ENCODE peak calls at places on chromosome 4, in four cellular contexts. One of them, this sample, is unnamed.

GRCh38 chr4:169268951-169269781 is 1.6 kb downstream of the SH3RF1 start:
- DNase-seq in endothelial cell of umbilical vein: peak
- DNase-seq in K562: no peak
- DNase-seq in GM12878: no peak
- DNase-seq in this sample: peak

GRCh38 chr4:150302553-150302952 is 224.3 kb downstream of the DCLK2 start:
- DNase-seq in endothelial cell of umbilical vein: peak
- DNase-seq in K562: peak
- DNase-seq in GM12878: no peak
- DNase-seq in this sample: peak

GRCh38 chr4:24843121-24843520 is 47.7 kb downstream of the SOD3 start:
- DNase-seq in endothelial cell of umbilical vein: peak
- DNase-seq in K562: no peak
- DNase-seq in GM12878: no peak
- DNase-seq in this sample: no peak

GRCh38 chr4:3232001-3232400 is 17.0 kb upstream of the MSANTD1 start:
- DNase-seq in endothelial cell of umbilical vein: no peak
- DNase-seq in K562: no peak
- DNase-seq in GM12878: no peak
- DNase-seq in this sample: no peak

GRCh38 chr4:163448541-163449203 is 24.9 kb downstream of the TKTL2 start:
- DNase-seq in endothelial cell of umbilical vein: no peak
- DNase-seq in K562: no peak
- DNase-seq in GM12878: no peak
- DNase-seq in this sample: peak

GRCh38 chr4:1178300-1179088 is 6.1 kb upstream of the SPON2 start:
- DNase-seq in endothelial cell of umbilical vein: no peak
- DNase-seq in K562: no peak
- DNase-seq in GM12878: no peak
- DNase-seq in this sample: peak

GRCh38 chr4:25993564-25994185 is 79.7 kb downstream of the SMIM20 start:
- DNase-seq in endothelial cell of umbilical vein: no peak
- DNase-seq in K562: peak
- DNase-seq in GM12878: no peak
- DNase-seq in this sample: no peak

GRCh38 chr4:119172223-119172622 is 36.6 kb downstream of the MYOZ2 start:
- DNase-seq in endothelial cell of umbilical vein: no peak
- DNase-seq in K562: no peak
- DNase-seq in GM12878: no peak
- DNase-seq in this sample: peak

GRCh38 chr4:1366371-1367229 is 19.6 kb downstream of the UVSSA start:
- DNase-seq in endothelial cell of umbilical vein: no peak
- DNase-seq in K562: no peak
- DNase-seq in GM12878: no peak
- DNase-seq in this sample: no peak

GRCh38 chr4:127138586-127138985 is 494.2 kb upstream of the INTU start:
- DNase-seq in endothelial cell of umbilical vein: no peak
- DNase-seq in K562: no peak
- DNase-seq in GM12878: no peak
- DNase-seq in this sample: no peak

GRCh38 chr4:87633239-87633638 is 16.8 kb upstream of the DMP1 start:
- DNase-seq in endothelial cell of umbilical vein: peak
- DNase-seq in K562: peak
- DNase-seq in GM12878: no peak
- DNase-seq in this sample: peak

GRCh38 chr4:165838575-165838974 is 34.5 kb upstream of the TLL1 start:
- DNase-seq in endothelial cell of umbilical vein: peak
- DNase-seq in K562: no peak
- DNase-seq in GM12878: no peak
- DNase-seq in this sample: no peak

GRCh38 chr4:3302786-3303444 is 10.1 kb downstream of the RGS12 start:
- DNase-seq in endothelial cell of umbilical vein: no peak
- DNase-seq in K562: no peak
- DNase-seq in GM12878: no peak
- DNase-seq in this sample: no peak

GRCh38 chr4:164177753-164178152 is 576.2 kb upstream of the SMIM31 start:
- DNase-seq in endothelial cell of umbilical vein: no peak
- DNase-seq in K562: no peak
- DNase-seq in GM12878: no peak
- DNase-seq in this sample: no peak

GRCh38 chr4:98514930-98515809 is 143.2 kb downstream of the TSPAN5 start:
- DNase-seq in endothelial cell of umbilical vein: no peak
- DNase-seq in K562: peak
- DNase-seq in GM12878: no peak
- DNase-seq in this sample: peak

GRCh38 chr4:1537410-1538095 is 131.3 kb upstream of the NKX1-1 start:
- DNase-seq in endothelial cell of umbilical vein: no peak
- DNase-seq in K562: no peak
- DNase-seq in GM12878: no peak
- DNase-seq in this sample: no peak

GRCh38 chr4:167688660-167689142 is 403.6 kb upstream of the ANXA10 start:
- DNase-seq in endothelial cell of umbilical vein: no peak
- DNase-seq in K562: no peak
- DNase-seq in GM12878: no peak
- DNase-seq in this sample: no peak

GRCh38 chr4:39576268-39576667 is 49.0 kb upstream of the UGDH start:
- DNase-seq in endothelial cell of umbilical vein: no peak
- DNase-seq in K562: no peak
- DNase-seq in GM12878: no peak
- DNase-seq in this sample: peak

GRCh38 chr4:145635630-145636029 is 16.4 kb downstream of the MMAA start:
- DNase-seq in endothelial cell of umbilical vein: no peak
- DNase-seq in K562: no peak
- DNase-seq in GM12878: no peak
- DNase-seq in this sample: no peak

GRCh38 chr4:140637836-140638235 is 69.1 kb upstream of the UCP1 start:
- DNase-seq in endothelial cell of umbilical vein: peak
- DNase-seq in K562: peak
- DNase-seq in GM12878: no peak
- DNase-seq in this sample: no peak

GRCh38 chr4:11805837-11806236 is 377.1 kb upstream of the HS3ST1 start:
- DNase-seq in endothelial cell of umbilical vein: peak
- DNase-seq in K562: no peak
- DNase-seq in GM12878: no peak
- DNase-seq in this sample: peak

GRCh38 chr4:5220028-5220427 is 168.7 kb downstream of the STK32B start:
- DNase-seq in endothelial cell of umbilical vein: peak
- DNase-seq in K562: peak
- DNase-seq in GM12878: no peak
- DNase-seq in this sample: peak

GRCh38 chr4:40261246-40262078 is 64.6 kb downstream of the RHOH start:
- DNase-seq in endothelial cell of umbilical vein: no peak
- DNase-seq in K562: no peak
- DNase-seq in GM12878: no peak
- DNase-seq in this sample: no peak

GRCh38 chr4:139814285-139815015 is 148.8 kb downstream of the MGST2 start:
- DNase-seq in endothelial cell of umbilical vein: peak
- DNase-seq in K562: no peak
- DNase-seq in GM12878: no peak
- DNase-seq in this sample: peak

GRCh38 chr4:110953898-110954297 is 331.0 kb upstream of the PITX2 start:
- DNase-seq in endothelial cell of umbilical vein: no peak
- DNase-seq in K562: no peak
- DNase-seq in GM12878: no peak
- DNase-seq in this sample: no peak

GRCh38 chr4:163554870-163555465 is 60.5 kb downstream of the TMA16 start:
- DNase-seq in endothelial cell of umbilical vein: peak
- DNase-seq in K562: peak
- DNase-seq in GM12878: no peak
- DNase-seq in this sample: peak

GRCh38 chr4:1209821-1210220 is 37.4 kb upstream of the SPON2 start:
- DNase-seq in endothelial cell of umbilical vein: peak
- DNase-seq in K562: no peak
- DNase-seq in GM12878: no peak
- DNase-seq in this sample: peak

GRCh38 chr4:80171251-80171650 is 26.1 kb upstream of the PRDM8 start:
- DNase-seq in endothelial cell of umbilical vein: no peak
- DNase-seq in K562: no peak
- DNase-seq in GM12878: no peak
- DNase-seq in this sample: peak

GRCh38 chr4:41644288-41644914 is 104.1 kb downstream of the PHOX2B start:
- DNase-seq in endothelial cell of umbilical vein: peak
- DNase-seq in K562: peak
- DNase-seq in GM12878: no peak
- DNase-seq in this sample: peak

GRCh38 chr4:113350576-113350975 is 301.1 kb downstream of the ANK2 start:
- DNase-seq in endothelial cell of umbilical vein: no peak
- DNase-seq in K562: no peak
- DNase-seq in GM12878: peak
- DNase-seq in this sample: no peak

GRCh38 chr4:152036626-152037025 is 275.8 kb upstream of the GATB start:
- DNase-seq in endothelial cell of umbilical vein: no peak
- DNase-seq in K562: no peak
- DNase-seq in GM12878: no peak
- DNase-seq in this sample: peak

GRCh38 chr4:152037435-152037834 is 276.6 kb upstream of the GATB start:
- DNase-seq in endothelial cell of umbilical vein: no peak
- DNase-seq in K562: no peak
- DNase-seq in GM12878: no peak
- DNase-seq in this sample: no peak

GRCh38 chr4:152041304-152041703 is 280.5 kb upstream of the GATB start:
- DNase-seq in endothelial cell of umbilical vein: no peak
- DNase-seq in K562: no peak
- DNase-seq in GM12878: no peak
- DNase-seq in this sample: no peak

GRCh38 chr4:152039085-152039484 is 278.3 kb upstream of the GATB start:
- DNase-seq in endothelial cell of umbilical vein: no peak
- DNase-seq in K562: no peak
- DNase-seq in GM12878: no peak
- DNase-seq in this sample: peak

GRCh38 chr4:152038238-152038637 is 277.4 kb upstream of the GATB start:
- DNase-seq in endothelial cell of umbilical vein: no peak
- DNase-seq in K562: no peak
- DNase-seq in GM12878: no peak
- DNase-seq in this sample: peak
- TF ChIP-seq FOS in endothelial cell of umbilical vein: no peak
- TF ChIP-seq FOS in K562: no peak
- TF ChIP-seq FOS in GM12878: no peak
- TF ChIP-seq FOS in this sample: peak

GRCh38 chr4:71074452-71075299 is 81.2 kb downstream of the DCK start:
- DNase-seq in endothelial cell of umbilical vein: no peak
- DNase-seq in K562: no peak
- DNase-seq in GM12878: no peak
- DNase-seq in this sample: no peak
- TF ChIP-seq FOS in endothelial cell of umbilical vein: no peak
- TF ChIP-seq FOS in K562: no peak
- TF ChIP-seq FOS in GM12878: no peak
- TF ChIP-seq FOS in this sample: no peak

GRCh38 chr4:38224850-38225249 is 264.7 kb downstream of the PTTG2 start:
- DNase-seq in endothelial cell of umbilical vein: no peak
- DNase-seq in K562: no peak
- DNase-seq in GM12878: no peak
- DNase-seq in this sample: no peak

GRCh38 chr4:38226170-38226569 is 266.0 kb downstream of the PTTG2 start:
- DNase-seq in endothelial cell of umbilical vein: no peak
- DNase-seq in K562: no peak
- DNase-seq in GM12878: no peak
- DNase-seq in this sample: no peak

GRCh38 chr4:38223306-38223705 is 263.1 kb downstream of the PTTG2 start:
- DNase-seq in endothelial cell of umbilical vein: no peak
- DNase-seq in K562: no peak
- DNase-seq in GM12878: no peak
- DNase-seq in this sample: no peak

GRCh38 chr4:38223801-38224236 is 263.6 kb downstream of the PTTG2 start:
- DNase-seq in endothelial cell of umbilical vein: no peak
- DNase-seq in K562: no peak
- DNase-seq in GM12878: no peak
- DNase-seq in this sample: no peak
- TF ChIP-seq FOS in endothelial cell of umbilical vein: no peak
- TF ChIP-seq FOS in K562: no peak
- TF ChIP-seq FOS in GM12878: no peak
- TF ChIP-seq FOS in this sample: no peak

DNA sequence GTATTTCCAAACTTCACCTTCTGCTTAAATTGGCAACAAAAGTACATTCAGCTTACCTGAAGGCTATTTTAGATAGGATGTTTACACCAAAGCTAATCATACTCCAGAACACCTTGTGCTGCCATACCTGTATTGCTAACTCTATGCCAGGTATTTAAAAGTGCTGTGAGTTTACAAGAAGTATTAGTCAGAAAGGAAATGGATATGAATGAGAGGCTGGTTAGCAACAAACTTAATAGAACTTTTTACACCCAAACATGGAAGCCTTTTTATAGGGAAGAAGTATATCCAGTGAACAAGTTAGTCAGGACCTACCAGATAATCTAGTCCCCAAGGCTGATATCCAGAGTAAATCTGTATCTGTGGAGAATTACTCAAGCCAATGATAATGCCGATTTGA is 131.2 kb upstream of the SPRY1 start:
- DNase-seq in endothelial cell of umbilical vein: no peak
- DNase-seq in K562: no peak
- DNase-seq in GM12878: no peak
- DNase-seq in this sample: no peak
- TF ChIP-seq FOS in endothelial cell of umbilical vein: no peak
- TF ChIP-seq FOS in K562: no peak
- TF ChIP-seq FOS in GM12878: no peak
- TF ChIP-seq FOS in this sample: no peak

GRCh38 chr4:86141166-86141565 is 218.7 kb downstream of the MAPK10 start:
- DNase-seq in endothelial cell of umbilical vein: no peak
- DNase-seq in K562: no peak
- DNase-seq in GM12878: no peak
- DNase-seq in this sample: no peak
- TF ChIP-seq FOS in endothelial cell of umbilical vein: no peak
- TF ChIP-seq FOS in K562: no peak
- TF ChIP-seq FOS in GM12878: no peak
- TF ChIP-seq FOS in this sample: no peak

GRCh38 chr4:138775890-138776289 is 239.7 kb upstream of the NOCT start:
- DNase-seq in endothelial cell of umbilical vein: no peak
- DNase-seq in K562: peak
- DNase-seq in GM12878: peak
- DNase-seq in this sample: no peak
- TF ChIP-seq FOS in endothelial cell of umbilical vein: no peak
- TF ChIP-seq FOS in K562: no peak
- TF ChIP-seq FOS in GM12878: no peak
- TF ChIP-seq FOS in this sample: no peak

GRCh38 chr4:8334786-8335460 is 65.4 kb downstream of the HTRA3 start:
- DNase-seq in endothelial cell of umbilical vein: no peak
- DNase-seq in K562: no peak
- DNase-seq in GM12878: no peak
- DNase-seq in this sample: no peak
- TF ChIP-seq FOS in endothelial cell of umbilical vein: no peak
- TF ChIP-seq FOS in K562: no peak
- TF ChIP-seq FOS in GM12878: no peak
- TF ChIP-seq FOS in this sample: no peak

DNA sequence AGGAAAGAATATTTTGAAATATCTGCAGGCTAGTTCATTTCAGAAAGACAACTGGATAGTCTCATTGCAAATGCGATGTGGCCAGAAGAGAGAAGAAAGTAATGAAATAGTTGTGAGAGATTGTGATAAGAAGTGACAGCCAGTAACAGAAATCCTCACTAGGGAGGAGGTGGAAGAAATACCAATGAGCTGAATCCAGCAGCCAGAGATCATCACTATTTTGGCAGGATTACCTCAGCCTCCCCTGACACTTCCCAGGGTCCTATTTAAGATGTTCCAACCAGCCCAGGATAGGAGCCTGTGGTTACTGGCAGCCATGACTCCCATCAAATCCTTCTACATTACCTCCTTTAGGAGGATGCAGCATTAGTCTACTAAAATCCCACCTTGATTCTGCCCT is 76.7 kb upstream of the ARHGAP24 start:
- DNase-seq in endothelial cell of umbilical vein: no peak
- DNase-seq in K562: no peak
- DNase-seq in GM12878: no peak
- DNase-seq in this sample: no peak
- TF ChIP-seq FOS in endothelial cell of umbilical vein: no peak
- TF ChIP-seq FOS in K562: no peak
- TF ChIP-seq FOS in GM12878: no peak
- TF ChIP-seq FOS in this sample: no peak

This sample was measured in IMR-90.